ENCODE peak calls at places on chromosomes 11 and 22, in nine cellular contexts. G is lower leg skin, Z is breast epithelium, U is IMR-90, R is A549, A is ovary, K is adrenal gland, W is sigmoid colon, J is K562. X is an unnamed sample.

GRCh38 chr22:41449321-41449720 is 2.7 kb upstream of the TOB2 start:
- DNase-seq in G (no peak), Z (no peak), U (no peak), R (no peak), A (no peak), K (no peak), W (no peak), J (no peak), X (peak; percentile 54)

GRCh38 chr11:78221396-78222315 is 32.9 kb downstream of the USP35 start:
- DNase-seq in G (no peak), Z (no peak), U (no peak), R (no peak), A (peak; percentile 16), K (no peak), W (no peak), J (no peak), X (no peak)

GRCh38 chr22:46971141-46971775 is 208.8 kb downstream of the TBC1D22A start:
- DNase-seq in G (peak; percentile 66), Z (no peak), U (peak; percentile 83), R (no peak), A (peak; percentile 60), K (peak; percentile 70), W (peak; percentile 70), J (no peak), X (no peak)

GRCh38 chr11:68550485-68550817 is 89.9 kb downstream of the PPP6R3 start:
- DNase-seq in G (no peak), Z (no peak), U (peak; percentile 21), R (no peak), A (no peak), K (no peak), W (no peak), J (no peak), X (no peak)

GRCh38 chr11:79013509-79013908 is 427.3 kb downstream of the TENM4 start:
- DNase-seq in G (no peak), Z (no peak), U (peak; percentile 50), R (peak; percentile 1), A (no peak), K (no peak), W (no peak), J (no peak), X (no peak)

GRCh38 chr11:123054301-123055065 is 7.5 kb downstream of the HSPA8 start:
- DNase-seq in G (no peak), Z (no peak), U (peak; percentile 73), R (peak; percentile 70), A (no peak), K (peak; percentile 39), W (no peak), J (peak; percentile 72), X (no peak)

GRCh38 chr11:108697872-108698473 is 33.1 kb downstream of the DDX10 start:
- DNase-seq in G (no peak), Z (no peak), U (peak; percentile 82), R (peak; percentile 67), A (peak; percentile 49), K (peak; percentile 55), W (no peak), J (peak; percentile 58), X (no peak)

GRCh38 chr11:89521294-89521693 is 30.1 kb upstream of the NOX4 start:
- DNase-seq in G (no peak), Z (no peak), U (peak; percentile 23), R (no peak), A (no peak), K (no peak), W (no peak), J (no peak), X (no peak)

GRCh38 chr11:60570970-60571369 is 55.8 kb downstream of the MS4A13 start:
- DNase-seq in G (no peak), Z (no peak), U (no peak), R (no peak), A (no peak), K (no peak), W (no peak), J (no peak), X (no peak)

GRCh38 chr11:85590848-85591483 is 36.2 kb downstream of the DLG2 start:
- DNase-seq in G (no peak), Z (no peak), U (peak; percentile 36), R (peak; percentile 60), A (no peak), K (no peak), W (no peak), J (peak; percentile 11), X (no peak)

GRCh38 chr22:42901790-42902508 is 44.9 kb upstream of the ARFGAP3 start:
- DNase-seq in G (no peak), Z (no peak), U (no peak), R (no peak), A (no peak), K (no peak), W (no peak), J (no peak), X (no peak)

GRCh38 chr11:108870373-108871020 is 205.6 kb downstream of the DDX10 start:
- DNase-seq in G (no peak), Z (no peak), U (peak; percentile 87), R (peak; percentile 15), A (no peak), K (no peak), W (no peak), J (no peak), X (no peak)

GRCh38 chr11:34358258-34358665 is 452 bp upstream of the ABTB2 start:
- DNase-seq in G (peak; percentile 90), Z (peak; percentile 60), U (peak; percentile 24), R (peak; percentile 82), A (peak; percentile 73), K (peak; percentile 64), W (peak; percentile 88), J (peak; percentile 70), X (peak; percentile 92)

GRCh38 chr22:19050117-19050516 is 72.1 kb downstream of the DGCR2 start:
- DNase-seq in G (no peak), Z (no peak), U (no peak), R (no peak), A (no peak), K (no peak), W (no peak), J (no peak), X (no peak)

GRCh38 chr22:19055801-19056200 is 66.4 kb downstream of the DGCR2 start:
- DNase-seq in G (peak; percentile 76), Z (no peak), U (no peak), R (no peak), A (no peak), K (peak; percentile 13), W (peak; percentile 54), J (no peak), X (peak; percentile 25)

GRCh38 chr22:19056951-19057401 is 65.2 kb downstream of the DGCR2 start:
- DNase-seq in G (peak; percentile 82), Z (no peak), U (no peak), R (no peak), A (no peak), K (no peak), W (peak; percentile 57), J (no peak), X (peak; percentile 67)

GRCh38 chr22:19051381-19051780 is 70.8 kb downstream of the DGCR2 start:
- DNase-seq in G (no peak), Z (no peak), U (no peak), R (no peak), A (no peak), K (peak; percentile 1), W (no peak), J (no peak), X (peak; percentile 22)

GRCh38 chr22:19052941-19053551 is 69.2 kb downstream of the DGCR2 start:
- DNase-seq in G (peak; percentile 59), Z (no peak), U (no peak), R (no peak), A (no peak), K (peak; percentile 9), W (peak; percentile 19), J (no peak), X (peak; percentile 31)
- TF ChIP-seq POLR2A in G (no peak), Z (no peak), U (no peak), R (no peak), A (no peak), K (no peak), W (no peak), J (no peak), X (no peak)

DNA sequence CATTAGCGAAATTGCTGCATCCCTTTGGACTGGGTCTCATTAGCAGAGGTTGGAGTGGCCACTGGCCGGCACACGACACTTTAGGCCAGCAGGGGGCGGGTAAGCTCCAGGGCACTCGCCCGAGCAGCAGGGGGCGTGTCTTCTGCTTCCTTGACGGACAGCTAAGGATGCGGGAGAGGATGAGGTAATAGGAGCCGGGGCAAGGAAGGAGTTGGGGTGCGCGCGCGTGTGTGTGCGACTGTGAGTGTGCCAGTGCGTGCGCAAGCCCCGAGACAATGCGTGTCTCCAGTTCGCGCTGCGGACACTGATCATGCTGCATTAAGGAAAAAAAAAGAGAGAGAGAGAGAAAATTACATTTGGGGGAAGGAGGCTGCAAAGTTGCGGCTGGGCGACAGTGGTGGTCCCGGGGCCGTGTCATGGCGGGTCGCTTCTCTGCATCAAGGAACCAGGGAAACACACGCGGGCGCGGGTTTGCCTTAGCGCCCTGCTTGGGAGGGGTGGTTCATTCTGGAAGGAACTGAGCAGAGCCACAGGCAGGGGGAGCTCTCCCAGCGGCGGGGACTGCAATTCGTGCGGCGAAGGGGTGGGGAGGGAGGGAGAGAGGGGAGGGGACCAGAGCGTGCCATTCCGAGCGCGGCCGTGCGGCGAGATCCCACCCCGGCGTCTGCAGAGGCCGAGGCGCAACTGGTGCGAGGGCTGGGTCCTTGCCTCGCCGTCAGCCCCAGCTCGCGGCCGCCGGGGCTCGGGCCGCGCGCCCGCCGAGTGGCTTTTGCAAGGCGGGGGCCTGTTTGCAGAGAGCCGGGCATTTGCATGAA is at the start of gene DTX4:
- DNase-seq in G (peak; percentile 98), Z (peak; percentile 89), U (peak; percentile 86), R (peak; percentile 90), A (peak; percentile 95), K (peak; percentile 94), W (peak; percentile 96), J (peak; percentile 87), X (peak; percentile 98)
- TF ChIP-seq CTCF in G (no peak), Z (peak; percentile 93), U (peak; percentile 98), R (peak; percentile 36), A (peak; percentile 93), K (peak; percentile 81), W (peak; percentile 84), J (peak; percentile 90), X (peak; percentile 97)

DNA sequence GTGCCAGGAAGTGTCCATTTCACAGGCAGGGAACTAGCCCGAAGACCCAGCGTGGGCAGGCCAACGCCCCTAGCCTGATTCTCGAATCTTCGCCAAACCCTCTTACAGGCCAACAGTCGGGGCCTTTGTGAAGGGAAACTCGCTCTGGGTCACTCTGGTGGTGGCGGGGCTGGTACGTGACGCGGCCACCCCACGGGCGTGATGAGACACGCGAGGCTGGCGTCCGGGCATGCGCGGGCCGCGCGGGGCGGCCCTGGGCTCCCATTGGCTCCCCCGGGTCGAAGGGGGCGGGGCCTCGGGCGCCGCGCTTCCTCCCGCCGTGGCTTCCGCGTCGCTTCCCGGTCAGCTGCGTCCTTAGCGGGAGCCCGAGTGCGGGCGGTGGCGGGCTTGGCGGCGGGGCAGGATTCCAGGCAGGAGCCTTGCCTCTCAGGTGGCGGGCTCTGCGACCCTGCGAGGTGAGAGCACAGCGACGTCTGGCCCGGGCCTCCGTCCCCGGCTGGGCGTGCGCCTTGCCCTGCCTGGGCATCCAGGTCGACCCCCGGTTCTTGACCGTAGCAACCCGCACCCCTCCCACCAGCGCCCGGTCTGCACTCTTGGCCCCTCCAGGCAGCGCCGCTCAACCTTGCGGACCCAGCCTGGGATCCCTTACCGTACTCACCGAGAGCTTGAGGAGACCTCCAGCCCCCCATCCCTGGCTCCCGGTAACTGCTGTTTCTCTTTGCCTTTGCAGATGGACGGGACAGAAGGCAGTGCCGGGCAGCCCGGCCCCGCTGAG is at the start of gene FRMD8:
- DNase-seq in G (peak; percentile 98), Z (peak; percentile 93), U (peak; percentile 71), R (peak; percentile 70), A (peak; percentile 95), K (peak; percentile 93), W (peak; percentile 97), J (peak; percentile 98), X (peak; percentile 97)
- TF ChIP-seq POLR2A in G (no peak), Z (peak; percentile 15), U (peak; percentile 95), R (peak; percentile 75), A (peak; percentile 89), K (peak; percentile 92), W (peak; percentile 79), J (peak; percentile 84), X (peak; percentile 29)

GRCh38 chr11:71448257-71449161 is at the start of gene DHCR7:
- DNase-seq in G (peak; percentile 98), Z (peak; percentile 92), U (peak; percentile 93), R (peak; percentile 94), A (peak; percentile 98), K (peak; percentile 96), W (peak; percentile 97), J (peak; percentile 99), X (peak; percentile 99)
- TF ChIP-seq CTCF in G (no peak), Z (peak; percentile 17), U (no peak), R (no peak), A (no peak), K (no peak), W (no peak), J (no peak), X (peak; percentile 42)

X was measured in spleen.